ENCODE peak calls at places on chromosomes 5 and 9, in eight cellular contexts. G is astrocyte of the spinal cord, I is fibroblast of lung, L is skeletal muscle cell, X is endothelial cell of umbilical vein, W is IMR-90, O is neuronal stem cell, P is neural progenitor cell. H is an unnamed sample.

GRCh38 chr5:11903614-11904269 is 504 bp downstream of the CTNND2 start:
- DNase-seq in L (no peak), X (no peak), W (no peak), G (peak), I (peak), P (peak), O (peak), H (no peak)

GRCh38 chr5:136427421-136427820 is 62.1 kb upstream of the TRPC7 start:
- DNase-seq in L (no peak), X (no peak), I (no peak), O (no peak), P (no peak), G (no peak), W (no peak), H (no peak)

GRCh38 chr9:3768698-3769458 is 243.1 kb upstream of the RFX3 start:
- DNase-seq in W (peak), O (no peak), X (no peak), I (no peak), P (no peak), L (peak), G (peak), H (no peak)

GRCh38 chr5:38527475-38527874 is 29.0 kb downstream of the LIFR start:
- DNase-seq in X (no peak), O (no peak), P (no peak), L (no peak), I (no peak), G (no peak), W (no peak), H (no peak)

GRCh38 chr5:36457511-36458260 is 148.7 kb upstream of the SLC1A3 start:
- DNase-seq in O (no peak), I (peak), P (no peak), X (no peak), W (no peak), G (peak), L (peak), H (peak)

GRCh38 chr9:85527331-85528015 is 214.3 kb downstream of the AGTPBP1 start:
- DNase-seq in X (peak), P (no peak), L (no peak), I (no peak), G (no peak), W (no peak), O (no peak), H (no peak)

GRCh38 chr5:168592014-168592368 is 12.8 kb upstream of the PANK3 start:
- DNase-seq in G (peak), W (peak), P (no peak), L (no peak), X (no peak), I (peak), O (no peak), H (peak)

GRCh38 chr9:93318441-93318840 is 133.0 kb upstream of the FAM120A start:
- DNase-seq in I (no peak), G (no peak), X (no peak), L (no peak), O (no peak), W (no peak), P (no peak), H (no peak)

GRCh38 chr9:130927338-130927737 is 11.7 kb downstream of the FIBCD1 start:
- DNase-seq in W (peak), O (no peak), L (no peak), P (no peak), X (no peak), I (peak), G (no peak), H (no peak)

GRCh38 chr9:17332129-17332528 is 197.3 kb downstream of the CNTLN start:
- DNase-seq in L (no peak), O (no peak), I (no peak), P (no peak), G (no peak), X (no peak), W (no peak), H (no peak)

GRCh38 chr9:106675780-106676179 is 187.2 kb upstream of the ZNF462 start:
- DNase-seq in X (no peak), W (no peak), G (no peak), I (no peak), L (no peak), P (no peak), O (no peak), H (peak)

GRCh38 chr5:2338686-2339085 is 412.8 kb downstream of the IRX2 start:
- DNase-seq in L (no peak), G (no peak), I (no peak), W (no peak), X (no peak), P (no peak), O (no peak), H (no peak)

GRCh38 chr5:109455598-109456096 is 45.9 kb upstream of the PJA2 start:
- DNase-seq in P (no peak), G (peak), L (peak), X (peak), W (peak), I (peak), O (no peak), H (peak)

GRCh38 chr5:116600876-116601275 is 26.3 kb upstream of the SEMA6A start:
- DNase-seq in O (no peak), W (peak), I (peak), G (peak), P (no peak), L (peak), X (no peak), H (peak)

GRCh38 chr9:93479726-93480125 is 26.3 kb upstream of the FAM120AOS start:
- DNase-seq in W (peak), L (peak), O (no peak), G (no peak), X (no peak), I (no peak), P (no peak), H (no peak)

GRCh38 chr9:115264333-115264732 is 146.4 kb upstream of the TNC start:
- DNase-seq in P (no peak), G (no peak), W (peak), I (peak), O (no peak), X (no peak), L (no peak), H (no peak)

GRCh38 chr5:147912015-147912414 is 5.7 kb upstream of the C5orf46 start:
- DNase-seq in P (no peak), G (no peak), O (no peak), L (no peak), W (no peak), I (no peak), X (no peak), H (no peak)

GRCh38 chr9:97990259-97990658 is 7.1 kb downstream of the ANP32B start:
- DNase-seq in X (peak), W (peak), L (no peak), G (peak), P (no peak), O (no peak), I (peak), H (peak)

GRCh38 chr5:25614466-25614865 is 969.7 kb upstream of the CDH10 start:
- DNase-seq in P (no peak), G (no peak), L (no peak), O (no peak), X (no peak), I (no peak), W (no peak), H (no peak)
- H3K4me3 ChIP-seq in P (no peak), G (no peak), L (no peak), O (no peak), X (no peak), I (no peak), W (no peak), H (no peak)

GRCh38 chr5:132761321-132762240 is 14.4 kb downstream of the CCNI2 start:
- DNase-seq in L (no peak), G (no peak), W (no peak), O (no peak), I (no peak), P (no peak), X (no peak), H (no peak)
- H3K4me3 ChIP-seq in L (no peak), G (no peak), W (no peak), O (no peak), I (no peak), P (no peak), X (no peak), H (no peak)

GRCh38 chr5:43389679-43390329 is 22.4 kb downstream of the CCL28 start:
- DNase-seq in G (peak), I (peak), O (peak), L (peak), X (peak), W (peak), P (peak), H (peak)
- H3K4me3 ChIP-seq in G (no peak), I (no peak), O (no peak), L (no peak), X (no peak), W (no peak), P (no peak), H (no peak)

GRCh38 chr5:30401479-30402058 is 791.9 kb upstream of the CDH6 start:
- DNase-seq in W (peak), O (peak), G (peak), P (peak), I (peak), L (no peak), X (no peak), H (peak)
- H3K4me3 ChIP-seq in W (no peak), O (no peak), G (no peak), P (no peak), I (no peak), L (no peak), X (no peak), H (no peak)

DNA sequence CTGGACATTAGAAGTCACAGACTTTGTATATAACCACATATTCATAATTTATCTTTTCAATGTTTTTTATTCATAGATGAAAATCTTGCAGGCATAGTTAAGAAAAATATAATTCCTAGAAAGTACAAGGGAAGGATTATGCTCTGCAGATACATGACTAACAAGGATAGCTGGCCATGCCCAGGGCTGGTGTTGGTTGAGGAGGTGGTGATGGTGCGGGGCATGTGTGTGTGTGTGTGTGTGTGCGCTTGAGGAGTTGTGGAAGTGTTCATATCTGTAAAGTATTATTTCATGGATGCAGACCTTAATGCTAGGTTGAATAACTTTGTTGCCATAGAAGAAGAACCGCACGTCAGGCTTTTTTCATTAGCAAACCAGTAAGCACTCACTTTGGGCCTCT is 1.3 kb downstream of the S1PR3 start:
- DNase-seq in W (no peak), I (no peak), O (no peak), L (no peak), X (peak), G (no peak), P (no peak), H (no peak)
- H3K4me3 ChIP-seq in W (peak), I (peak), O (peak), L (peak), X (peak), G (peak), P (peak), H (no peak)

DNA sequence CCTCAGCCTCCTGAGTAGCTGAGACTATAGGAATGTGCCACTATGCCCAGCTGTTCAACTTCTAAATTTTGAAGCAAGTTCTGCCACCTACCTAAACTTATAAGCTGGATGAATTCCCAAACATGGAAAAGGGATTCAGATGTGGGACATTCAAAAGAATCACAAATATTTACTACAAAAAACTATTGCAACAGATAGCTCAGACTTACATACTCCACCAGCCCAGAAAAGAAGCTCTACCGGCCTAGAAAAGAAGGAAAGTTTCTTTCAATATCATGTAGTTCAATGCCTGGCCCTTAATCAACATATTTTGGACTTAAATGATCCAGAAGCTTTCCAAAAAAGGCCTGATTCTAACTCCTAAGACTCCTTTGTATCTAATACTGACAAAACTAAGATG is 23.8 kb downstream of the SH3RF2 start:
- DNase-seq in P (no peak), L (no peak), O (no peak), I (no peak), W (no peak), G (no peak), X (no peak), H (no peak)
- H3K4me3 ChIP-seq in P (no peak), L (no peak), O (no peak), I (no peak), W (no peak), G (no peak), X (no peak), H (no peak)

GRCh38 chr5:1010181-1010510 is 1.5 kb downstream of the NKD2 start:
- DNase-seq in W (no peak), O (no peak), P (no peak), L (no peak), I (no peak), X (no peak), G (no peak), H (no peak)

GRCh38 chr5:1007221-1007680 is 1.4 kb upstream of the NKD2 start:
- DNase-seq in O (no peak), G (no peak), W (no peak), X (no peak), L (no peak), I (no peak), P (no peak), H (no peak)

GRCh38 chr5:1009359-1010180 is 968 bp downstream of the NKD2 start:
- DNase-seq in I (no peak), P (peak), W (no peak), L (no peak), G (no peak), O (no peak), X (no peak), H (no peak)

GRCh38 chr5:1007681-1008450 is 736 bp upstream of the NKD2 start:
- DNase-seq in W (no peak), P (no peak), I (no peak), O (no peak), L (no peak), X (no peak), G (no peak), H (no peak)

DNA sequence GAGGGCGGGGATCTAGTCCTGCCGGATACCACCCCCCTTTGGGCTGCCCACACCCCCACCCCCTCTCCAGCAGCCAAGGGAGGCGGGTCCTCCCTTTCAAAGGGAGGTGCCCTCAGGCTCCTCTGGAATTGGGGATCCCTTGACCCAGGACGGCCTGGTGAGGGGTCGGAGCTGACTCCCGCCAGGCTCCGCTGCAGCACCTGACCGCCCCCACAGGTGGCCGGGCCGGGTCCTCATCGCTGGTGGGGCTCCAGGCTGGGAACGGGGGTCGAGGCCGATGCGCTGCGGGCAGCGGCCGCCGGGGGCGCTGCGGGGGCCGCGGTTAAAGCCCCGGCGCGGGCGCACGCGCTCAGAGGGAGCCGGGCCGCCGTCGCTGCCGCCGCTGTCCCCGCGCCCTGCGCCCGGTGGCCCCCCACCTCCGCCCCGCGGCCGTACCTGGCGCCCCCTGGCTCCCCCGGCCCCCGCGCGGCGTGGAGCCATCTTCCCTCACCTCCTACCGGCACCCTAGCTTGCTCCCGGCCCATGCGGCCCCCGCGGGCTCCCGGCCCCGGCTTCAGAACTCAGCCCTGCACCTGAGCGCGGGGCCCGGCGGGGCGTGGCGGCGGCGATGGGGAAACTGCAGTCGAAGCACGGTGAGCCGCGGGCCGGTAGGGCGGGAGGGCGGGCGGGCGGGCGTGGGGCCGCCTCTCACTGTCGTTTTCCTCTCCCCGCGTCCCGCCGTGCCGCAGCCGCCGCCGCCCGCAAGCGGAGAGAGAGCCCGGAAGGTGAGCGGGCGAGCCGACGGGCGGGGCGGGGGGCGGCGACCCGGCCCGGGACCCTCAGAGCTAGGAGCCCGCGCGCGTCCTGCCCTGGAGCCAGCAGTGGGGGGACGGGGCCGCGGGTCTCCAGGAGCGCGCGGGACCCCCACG is at the start of gene NKD2:
- DNase-seq in P (peak), O (peak), W (no peak), I (no peak), L (no peak), X (peak), G (no peak), H (no peak)
- H3K4me3 ChIP-seq in P (peak), O (peak), W (peak), I (no peak), L (no peak), X (peak), G (no peak), H (peak)

DNA sequence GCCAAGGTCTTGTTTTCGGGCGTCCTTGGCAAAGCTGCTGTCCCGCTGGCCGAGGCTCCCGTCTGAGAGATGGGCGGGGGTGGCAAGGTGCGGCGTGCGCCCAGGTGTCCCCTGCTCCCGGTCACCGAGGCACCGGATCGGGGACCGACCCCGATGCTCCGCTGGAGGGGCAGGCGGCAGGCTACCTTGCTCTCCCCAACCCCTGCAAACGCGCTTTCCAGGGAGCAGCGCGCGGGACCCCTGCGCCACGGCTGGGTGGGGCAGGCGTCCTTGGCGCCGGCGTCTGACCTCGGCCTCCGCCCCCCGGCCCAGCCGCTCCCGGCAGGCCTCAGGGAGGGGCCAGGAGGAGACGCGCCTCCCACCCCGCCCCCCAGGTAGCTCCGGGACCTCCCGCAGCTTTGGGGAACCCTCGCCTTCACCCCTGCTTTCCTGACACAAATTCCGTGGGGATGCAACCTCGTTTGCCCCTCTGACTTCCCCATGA is 551 bp downstream of the N4BP3 start:
- DNase-seq in L (no peak), I (no peak), W (no peak), O (no peak), G (no peak), X (no peak), P (peak), H (no peak)
- H3K4me3 ChIP-seq in L (peak), I (no peak), W (peak), O (peak), G (peak), X (peak), P (peak), H (peak)

GRCh38 chr5:176809544-176810083 is 745 bp upstream of the UNC5A start:
- DNase-seq in I (no peak), L (no peak), O (no peak), X (no peak), P (peak), G (no peak), W (no peak), H (no peak)
- H3K4me3 ChIP-seq in I (no peak), L (peak), O (peak), X (no peak), P (peak), G (no peak), W (no peak), H (no peak)

H was measured in bronchial epithelial cell.